ENCODE peak calls at places on chromosomes 13 and 19, in six cellular contexts. D, Y, Z, B, N and O are unnamed samples.

GRCh38 chr19:47309608-47310007 is at the start of gene C5AR1:
- DNase-seq in D (peak), Y (no peak), Z (no peak), B (no peak), N (no peak), O (no peak)

GRCh38 chr13:75704942-75705320 is 68.8 kb downstream of the LMO7 start:
- DNase-seq in D (no peak), Y (peak), Z (peak), B (no peak), N (no peak), O (peak)

GRCh38 chr19:40217921-40218890 is at the start of gene TTC9B:
- DNase-seq in D (no peak), Y (peak), Z (no peak), B (no peak), N (no peak), O (no peak)

GRCh38 chr13:107812013-107812412 is 403.3 kb downstream of the LIG4 start:
- DNase-seq in D (no peak), Y (no peak), Z (no peak), B (no peak), N (no peak), O (no peak)

GRCh38 chr13:40404967-40405716 is 261.3 kb downstream of the FOXO1 start:
- DNase-seq in D (no peak), Y (no peak), Z (no peak), B (no peak), N (no peak), O (no peak)

GRCh38 chr13:110392510-110393233 is 85.6 kb downstream of the COL4A2 start:
- DNase-seq in D (no peak), Y (no peak), Z (no peak), B (peak), N (no peak), O (no peak)

GRCh38 chr19:511101-511841 is 4.0 kb downstream of the TPGS1 start:
- DNase-seq in D (no peak), Y (peak), Z (peak), B (no peak), N (peak), O (no peak)

GRCh38 chr19:50030937-50031336 is 5.1 kb downstream of the ZNF473 start:
- DNase-seq in D (no peak), Y (no peak), Z (no peak), B (no peak), N (no peak), O (no peak)

GRCh38 chr13:23999411-23999810 is 102.1 kb upstream of the C1QTNF9B start:
- DNase-seq in D (no peak), Y (no peak), Z (no peak), B (no peak), N (no peak), O (no peak)

GRCh38 chr13:98503175-98504028 is 73.5 kb downstream of the STK24 start:
- DNase-seq in D (no peak), Y (no peak), Z (no peak), B (no peak), N (no peak), O (no peak)

GRCh38 chr13:52926971-52927370 is 78.5 kb upstream of the PCDH8 start:
- DNase-seq in D (no peak), Y (peak), Z (no peak), B (no peak), N (no peak), O (peak)

GRCh38 chr13:40927929-40928328 is 91.2 kb downstream of the ELF1 start:
- DNase-seq in D (no peak), Y (no peak), Z (no peak), B (no peak), N (no peak), O (no peak)

GRCh38 chr19:54551950-54552912 is 21.4 kb upstream of the LILRA2 start:
- DNase-seq in D (no peak), Y (no peak), Z (no peak), B (no peak), N (no peak), O (no peak)

GRCh38 chr13:45510671-45511070 is 45.9 kb downstream of the COG3 start:
- DNase-seq in D (no peak), Y (no peak), Z (no peak), B (no peak), N (no peak), O (no peak)

GRCh38 chr13:27137759-27138158 is 33.9 kb downstream of the USP12 start:
- DNase-seq in D (no peak), Y (no peak), Z (no peak), B (no peak), N (no peak), O (no peak)

GRCh38 chr13:81874681-81875661 is 1534.0 kb upstream of the SPRY2 start:
- DNase-seq in D (no peak), Y (no peak), Z (no peak), B (no peak), N (no peak), O (no peak)

GRCh38 chr13:98761126-98761978 is 8.9 kb upstream of the SLC15A1 start:
- DNase-seq in D (peak), Y (peak), Z (no peak), B (peak), N (no peak), O (peak)

GRCh38 chr13:36370108-36370429 is 23.9 kb upstream of the SPART start:
- DNase-seq in D (no peak), Y (no peak), Z (no peak), B (no peak), N (no peak), O (no peak)

GRCh38 chr13:45595968-45596367 is 19.6 kb downstream of the ERICH6B start:
- DNase-seq in D (no peak), Y (peak), Z (no peak), B (no peak), N (no peak), O (peak)

GRCh38 chr13:77409412-77409811 is 82.5 kb upstream of the MYCBP2 start:
- DNase-seq in D (no peak), Y (no peak), Z (no peak), B (no peak), N (no peak), O (no peak)

GRCh38 chr19:29964171-29964570 is 22.1 kb downstream of the URI1 start:
- DNase-seq in D (no peak), Y (no peak), Z (no peak), B (no peak), N (no peak), O (no peak)

GRCh38 chr13:104847863-104848262 is 1687.6 kb downstream of the EFNB2 start:
- DNase-seq in D (no peak), Y (no peak), Z (no peak), B (no peak), N (no peak), O (no peak)

GRCh38 chr19:29831686-29832085 is 19.9 kb downstream of the CCNE1 start:
- DNase-seq in D (peak), Y (no peak), Z (no peak), B (no peak), N (no peak), O (no peak)

GRCh38 chr19:5515737-5516136 is 52.0 kb downstream of the TINCR start:
- DNase-seq in D (no peak), Y (no peak), Z (no peak), B (no peak), N (no peak), O (no peak)

GRCh38 chr13:102466836-102467235 is 65.0 kb upstream of the FGF14 start:
- DNase-seq in D (no peak), Y (no peak), Z (no peak), B (no peak), N (no peak), O (no peak)

GRCh38 chr13:112741185-112741755 is 51.4 kb downstream of the ATP11A start:
- DNase-seq in D (no peak), Y (no peak), Z (no peak), B (no peak), N (no peak), O (no peak)

GRCh38 chr19:48630289-48631036 is 6.7 kb downstream of the DBP start:
- DNase-seq in D (no peak), Y (no peak), Z (no peak), B (peak), N (no peak), O (no peak)

GRCh38 chr19:873084-874019 is 13.9 kb downstream of the CFD start:
- DNase-seq in D (peak), Y (peak), Z (no peak), B (no peak), N (no peak), O (peak)